ENCODE peak calls at places on chromosomes 6 and 20, in seven cellular contexts. V is uterus, R is NCI-H69, Y is GM23248, S is IMR-90, B is left cardiac atrium, O is left ventricle myocardium inferior. G is an unnamed sample.

GRCh38 chr20:38751360-38751976 is 3.2 kb downstream of the ACTR5 start:
- DNase-seq in S (peak; percentile 46), V (no peak), R (peak; percentile 23), B (no peak), Y (peak; percentile 64), O (no peak), G (no peak)

GRCh38 chr6:93496548-93496947 is 77.2 kb upstream of the EPHA7 start:
- DNase-seq in R (peak; percentile 44), Y (no peak), S (no peak), V (no peak), B (no peak), O (no peak), G (no peak)

GRCh38 chr6:14713966-14714631 is 531.8 kb upstream of the JARID2 start:
- DNase-seq in B (no peak), Y (no peak), R (no peak), S (no peak), V (no peak), O (no peak), G (no peak)

GRCh38 chr20:16970751-16971150 is 222.6 kb downstream of the OTOR start:
- DNase-seq in S (no peak), V (no peak), R (no peak), B (no peak), O (no peak), Y (no peak), G (no peak)

GRCh38 chr20:41513829-41514228 is 104.3 kb downstream of the CHD6 start:
- DNase-seq in S (no peak), V (no peak), Y (no peak), B (no peak), R (no peak), O (no peak), G (no peak)

GRCh38 chr6:7419065-7419464 is 29.5 kb downstream of the RIOK1 start:
- DNase-seq in S (peak; percentile 57), R (no peak), B (no peak), Y (no peak), O (no peak), V (no peak), G (no peak)

GRCh38 chr6:137291441-137291840 is 72.3 kb upstream of the IFNGR1 start:
- DNase-seq in R (peak; percentile 66), B (peak; percentile 37), S (peak; percentile 12), O (peak; percentile 33), V (no peak), Y (peak; percentile 14), G (no peak)

GRCh38 chr6:68158256-68158655 is 476.8 kb upstream of the ADGRB3 start:
- DNase-seq in R (no peak), B (no peak), S (no peak), Y (no peak), V (no peak), O (no peak), G (no peak)

GRCh38 chr6:31525553-31525931 is 3.2 kb upstream of the MCCD1 start:
- DNase-seq in V (no peak), B (no peak), S (no peak), Y (no peak), O (no peak), R (peak; percentile 6), G (no peak)

GRCh38 chr20:60056345-60057122 is 98.3 kb downstream of the CDH26 start:
- DNase-seq in B (no peak), S (no peak), V (no peak), R (no peak), O (no peak), Y (no peak), G (peak; percentile 66)

GRCh38 chr6:158869010-158869603 is 49.9 kb upstream of the EZR start:
- DNase-seq in R (peak; percentile 97), B (no peak), O (no peak), V (no peak), S (no peak), Y (no peak), G (no peak)

GRCh38 chr6:127415096-127415495 is 44.1 kb downstream of the KIAA0408 start:
- DNase-seq in Y (no peak), S (no peak), B (no peak), R (no peak), V (no peak), O (no peak), G (no peak)

GRCh38 chr6:125804264-125804663 is 13.5 kb downstream of the NCOA7 start:
- DNase-seq in B (no peak), O (no peak), S (no peak), Y (no peak), V (no peak), R (peak; percentile 32), G (no peak)

GRCh38 chr6:43724914-43725642 is 37.5 kb upstream of the MRPS18A start:
- DNase-seq in S (peak; percentile 95), B (peak; percentile 81), R (peak; percentile 26), V (peak; percentile 70), Y (peak; percentile 86), O (peak; percentile 70), G (no peak)

GRCh38 chr6:156685823-156686428 is 91.3 kb upstream of the ARID1B start:
- DNase-seq in Y (no peak), S (no peak), R (no peak), V (no peak), O (no peak), B (no peak), G (no peak)